ENCODE peak calls at places on chromosomes 4 and X, in nine cellular contexts. K is IMR-90, Y is NB4, I is astrocyte of the spinal cord, Q is fibroblast of the aortic adventitia, N is heart right ventricle, O is psoas muscle, S is BJ, J is AG09309. L is an unnamed sample.

GRCh38 chrX:15866141-15866540 is 11.5 kb upstream of the AP1S2 start:
- DNase-seq in K (no peak), Y (peak), I (no peak), Q (no peak), N (no peak), O (no peak), S (no peak), J (no peak), L (no peak)

GRCh38 chr4:122914292-122914904 is 8.0 kb downstream of the NUDT6 start:
- DNase-seq in K (peak), Y (peak), I (peak), Q (peak), N (no peak), O (no peak), S (no peak), J (no peak), L (no peak)

GRCh38 chrX:135923353-135923752 is 29.8 kb downstream of the SAGE1 start:
- DNase-seq in K (no peak), Y (no peak), I (no peak), Q (no peak), N (no peak), O (no peak), S (no peak), J (no peak), L (no peak)

GRCh38 chr4:169079942-169080827 is 70.1 kb upstream of the CBR4 start:
- DNase-seq in K (peak), Y (peak), I (peak), Q (peak), N (peak), O (peak), S (no peak), J (no peak), L (no peak)

GRCh38 chr4:173318648-173319211 is 15.4 kb downstream of the HMGB2 start:
- DNase-seq in K (peak), Y (peak), I (peak), Q (peak), N (no peak), O (no peak), S (no peak), J (no peak), L (no peak)

GRCh38 chr4:14059006-14059405 is 431.5 kb upstream of the BOD1L1 start:
- DNase-seq in K (peak), Y (no peak), I (no peak), Q (no peak), N (no peak), O (no peak), S (no peak), J (peak), L (no peak)

GRCh38 chr4:128858875-128859696 is 49.6 kb downstream of the JADE1 start:
- DNase-seq in K (peak), Y (no peak), I (peak), Q (peak), N (no peak), O (no peak), S (peak), J (peak), L (no peak)

GRCh38 chr4:52712172-52712990 is 38.8 kb downstream of the ERVMER34-1 start:
- DNase-seq in K (peak), Y (peak), I (peak), Q (peak), N (peak), O (peak), S (peak), J (peak), L (peak)

GRCh38 chr4:16117164-16117563 is 33.3 kb upstream of the PROM1 start:
- DNase-seq in K (no peak), Y (no peak), I (no peak), Q (no peak), N (no peak), O (no peak), S (no peak), J (no peak), L (no peak)

GRCh38 chr4:51840791-51841190 is 2.2 kb upstream of the DCUN1D4 start:
- DNase-seq in K (peak), Y (no peak), I (no peak), Q (peak), N (no peak), O (no peak), S (no peak), J (no peak), L (no peak)

GRCh38 chr4:23455482-23455881 is 434.4 kb downstream of the PPARGC1A start:
- DNase-seq in K (no peak), Y (peak), I (no peak), Q (no peak), N (no peak), O (no peak), S (no peak), J (no peak), L (no peak)

GRCh38 chr4:186669159-186669720 is 54.4 kb downstream of the FAT1 start:
- DNase-seq in K (peak), Y (peak), I (peak), Q (peak), N (no peak), O (no peak), S (peak), J (peak), L (no peak)

GRCh38 chr4:80592950-80593349 is 257.4 kb downstream of the CFAP299 start:
- DNase-seq in K (no peak), Y (peak), I (no peak), Q (no peak), N (no peak), O (no peak), S (no peak), J (no peak), L (no peak)

DNA sequence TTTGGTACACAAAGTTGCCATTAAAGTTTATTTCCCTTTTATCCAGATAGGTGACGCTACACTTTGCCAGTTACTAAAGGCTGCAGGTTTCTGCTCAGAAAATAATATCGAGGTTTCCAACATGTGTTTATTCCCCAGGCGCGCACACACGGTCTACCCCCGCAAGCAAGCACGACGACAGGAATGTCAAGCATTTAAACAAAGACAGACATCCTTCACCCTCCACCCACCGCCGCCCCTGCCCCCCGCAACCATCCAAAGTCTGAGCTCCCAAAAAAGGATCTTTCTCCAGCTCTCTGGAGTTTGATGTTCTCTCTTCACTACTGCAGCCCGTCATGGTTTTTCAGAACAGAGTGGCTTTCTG is 1.3 kb upstream of the PCDH7 start:
- DNase-seq in K (peak), Y (no peak), I (peak), Q (peak), N (no peak), O (no peak), S (no peak), J (no peak), L (no peak)
- H3K4me3 ChIP-seq in K (peak), Y (no peak), I (peak), Q (peak), N (peak), O (peak), S (peak), J (peak), L (peak)

GRCh38 chr4:140595065-140595464 is 26.3 kb upstream of the UCP1 start:
- DNase-seq in K (peak), Y (no peak), I (no peak), Q (peak), N (no peak), O (no peak), S (no peak), J (no peak), L (no peak)
- TF ChIP-seq CTCF in K (peak), Y (peak), I (peak), Q (peak), N (peak), O (no peak), S (peak), J (peak), L (peak)

GRCh38 chr4:139333046-139333445 is 30.8 kb upstream of the NDUFC1 start:
- DNase-seq in K (no peak), Y (no peak), I (no peak), Q (no peak), N (no peak), O (no peak), S (no peak), J (no peak), L (no peak)
- H3K4me3 ChIP-seq in K (no peak), Y (no peak), I (no peak), Q (no peak), N (no peak), O (no peak), S (no peak), J (no peak), L (no peak)

GRCh38 chrX:14398725-14399124 is 130.6 kb upstream of the GLRA2 start:
- DNase-seq in K (no peak), Y (no peak), I (no peak), Q (no peak), N (no peak), O (no peak), S (peak), J (peak), L (peak)
- TF ChIP-seq CTCF in K (no peak), Y (no peak), I (no peak), Q (no peak), N (no peak), O (no peak), S (no peak), J (no peak), L (no peak)

DNA sequence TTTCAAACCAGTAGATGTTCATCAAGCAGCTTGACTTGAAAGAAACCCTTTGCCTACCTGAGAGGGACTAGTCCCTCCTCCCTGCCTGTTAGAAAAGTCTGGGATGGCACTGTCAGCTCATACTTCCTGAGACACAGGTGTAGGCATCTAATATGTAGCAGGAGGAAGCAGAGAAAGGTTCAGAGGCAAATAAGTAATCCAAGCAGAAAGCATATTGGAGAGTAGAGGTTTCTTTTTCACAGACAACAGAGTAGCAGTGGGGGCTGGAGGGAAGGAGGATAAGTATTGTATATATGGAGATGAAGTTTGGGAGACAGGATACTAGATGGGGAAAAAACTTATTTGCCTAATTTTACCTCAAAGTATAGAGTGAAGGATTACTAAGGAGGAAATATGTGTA is 81.5 kb downstream of the FNIP2 start:
- DNase-seq in K (no peak), Y (no peak), I (no peak), Q (no peak), N (no peak), O (no peak), S (no peak), J (no peak), L (no peak)
- H3K4me3 ChIP-seq in K (no peak), Y (no peak), I (no peak), Q (no peak), N (no peak), O (no peak), S (no peak), J (no peak), L (no peak)

GRCh38 chr4:61921890-61922289 is 721.8 kb downstream of the ADGRL3 start:
- DNase-seq in K (no peak), Y (no peak), I (no peak), Q (no peak), N (no peak), O (no peak), S (no peak), J (no peak), L (no peak)

GRCh38 chr4:61923179-61923578 is 723.1 kb downstream of the ADGRL3 start:
- DNase-seq in K (no peak), Y (no peak), I (no peak), Q (no peak), N (no peak), O (no peak), S (no peak), J (no peak), L (no peak)

GRCh38 chr4:61922766-61923165 is 722.6 kb downstream of the ADGRL3 start:
- DNase-seq in K (no peak), Y (no peak), I (no peak), Q (no peak), N (no peak), O (no peak), S (no peak), J (no peak), L (no peak)

GRCh38 chr4:61918507-61919462 is 718.7 kb downstream of the ADGRL3 start:
- DNase-seq in K (no peak), Y (no peak), I (no peak), Q (no peak), N (no peak), O (no peak), S (no peak), J (no peak), L (no peak)

GRCh38 chr4:61924131-61924530 is 724.0 kb downstream of the ADGRL3 start:
- DNase-seq in K (no peak), Y (peak), I (no peak), Q (no peak), N (no peak), O (no peak), S (no peak), J (no peak), L (no peak)
- TF ChIP-seq CTCF in K (no peak), Y (no peak), I (no peak), Q (no peak), N (no peak), O (no peak), S (no peak), J (no peak), L (no peak)

GRCh38 chrX:2705036-2705435 is 13.9 kb downstream of the CD99 start:
- DNase-seq in K (no peak), Y (no peak), I (peak), Q (no peak), N (no peak), O (no peak), S (no peak), J (no peak), L (no peak)

GRCh38 chrX:2708601-2709200 is 17.6 kb downstream of the CD99 start:
- DNase-seq in K (no peak), Y (peak), I (no peak), Q (no peak), N (no peak), O (no peak), S (no peak), J (no peak), L (no peak)

GRCh38 chrX:2705461-2705860 is 14.4 kb downstream of the CD99 start:
- DNase-seq in K (no peak), Y (no peak), I (no peak), Q (no peak), N (no peak), O (no peak), S (no peak), J (no peak), L (no peak)

GRCh38 chrX:2708016-2708415 is 16.9 kb downstream of the CD99 start:
- DNase-seq in K (no peak), Y (peak), I (no peak), Q (no peak), N (no peak), O (no peak), S (no peak), J (no peak), L (no peak)

DNA sequence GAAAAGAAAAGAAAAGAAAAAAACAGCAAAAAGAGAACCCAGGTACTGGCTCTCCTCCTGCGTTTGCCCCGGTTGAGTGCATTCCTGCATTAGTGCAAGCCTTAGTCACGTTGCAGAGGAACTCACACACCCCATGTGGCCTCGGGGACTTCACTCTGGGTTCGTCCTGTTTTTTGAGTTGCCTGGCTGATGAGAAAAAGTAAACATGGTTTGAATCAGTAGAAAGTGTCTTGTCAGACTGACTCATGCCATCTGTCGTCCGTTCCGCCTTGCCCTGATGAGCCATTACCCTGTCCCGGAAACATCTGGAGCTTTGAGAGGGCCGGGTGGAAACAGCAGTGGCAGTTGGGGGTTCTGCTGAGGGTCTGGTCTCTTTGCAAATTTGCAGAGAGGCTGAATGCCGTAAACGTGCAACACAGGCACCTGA is 16.3 kb downstream of the CD99 start:
- DNase-seq in K (peak), Y (peak), I (peak), Q (peak), N (peak), O (peak), S (peak), J (no peak), L (peak)
- H3K4me3 ChIP-seq in K (no peak), Y (no peak), I (no peak), Q (no peak), N (no peak), O (no peak), S (no peak), J (no peak), L (no peak)

DNA sequence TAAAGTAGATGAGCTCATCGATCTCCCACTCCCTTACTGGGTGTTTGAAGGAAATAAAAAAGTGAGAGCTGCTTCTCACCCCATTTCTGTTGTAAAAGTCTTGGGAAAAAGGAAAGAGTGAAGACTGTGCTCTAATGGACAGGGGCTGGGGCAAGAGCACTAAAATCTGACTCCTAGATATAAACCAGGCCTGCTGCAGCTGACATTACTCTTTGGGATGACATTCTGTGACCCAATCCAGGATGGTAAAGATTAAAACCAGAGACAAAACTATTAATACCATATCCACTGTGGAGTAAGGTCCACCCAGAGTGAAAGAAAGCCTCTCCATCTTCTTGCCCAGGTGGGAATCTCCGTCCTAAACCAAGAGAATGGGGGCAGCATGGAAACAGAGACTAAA is 20.1 kb upstream of the NEUROG2 start:
- DNase-seq in K (no peak), Y (no peak), I (no peak), Q (no peak), N (no peak), O (no peak), S (no peak), J (no peak), L (no peak)
- TF ChIP-seq CTCF in K (no peak), Y (no peak), I (no peak), Q (no peak), N (no peak), O (no peak), S (no peak), J (no peak), L (no peak)

L was measured in epithelial cell of proximal tubule.